ENCODE peak calls at places on chromosome 18, in ten cellular contexts. One of them, this sample, is unnamed.

GRCh38 chr18:58536534-58537271 is 92.2 kb downstream of the ALPK2 start:
- ATAC-seq in right lobe of liver: no peak
- ATAC-seq in omental fat pad: no peak
- ATAC-seq in K562: no peak
- ATAC-seq in central memory CD8-positive, alpha-beta T cell: no peak
- ATAC-seq in activated CD4-positive, alpha-beta T cell treated with anti-CD3 and anti-CD28 coated beads for 36 hours: no peak
- ATAC-seq in upper lobe of left lung: no peak
- ATAC-seq in activated T-cell treated with anti-CD3 and anti-CD28 coated beads, Interleukin-2, amount 50 U/mL, for 72 hours: no peak
- ATAC-seq in left colon: no peak
- ATAC-seq in activated CD8-positive, alpha-beta memory T cell treated with anti-CD3 and anti-CD28 coated beads, Interleukin-2, amount 10 ng/mL, durations not matched to agents 7 days and 5 days: no peak
- ATAC-seq in this sample: no peak

GRCh38 chr18:31225668-31226067 is 63.0 kb upstream of the DSC1 start:
- ATAC-seq in activated T-cell treated with anti-CD3 and anti-CD28 coated beads, Interleukin-2, amount 50 U/mL, for 72 hours: no peak
- ATAC-seq in omental fat pad: no peak
- ATAC-seq in left colon: no peak
- ATAC-seq in right lobe of liver: no peak
- ATAC-seq in upper lobe of left lung: peak
- ATAC-seq in activated CD8-positive, alpha-beta memory T cell treated with anti-CD3 and anti-CD28 coated beads, Interleukin-2, amount 10 ng/mL, durations not matched to agents 7 days and 5 days: no peak
- ATAC-seq in activated CD4-positive, alpha-beta T cell treated with anti-CD3 and anti-CD28 coated beads for 36 hours: no peak
- ATAC-seq in K562: no peak
- ATAC-seq in central memory CD8-positive, alpha-beta T cell: no peak
- ATAC-seq in this sample: no peak

GRCh38 chr18:63346031-63346430 is 21.0 kb downstream of the KDSR start:
- ATAC-seq in upper lobe of left lung: no peak
- ATAC-seq in K562: no peak
- ATAC-seq in right lobe of liver: no peak
- ATAC-seq in omental fat pad: no peak
- ATAC-seq in activated CD8-positive, alpha-beta memory T cell treated with anti-CD3 and anti-CD28 coated beads, Interleukin-2, amount 10 ng/mL, durations not matched to agents 7 days and 5 days: no peak
- ATAC-seq in activated CD4-positive, alpha-beta T cell treated with anti-CD3 and anti-CD28 coated beads for 36 hours: no peak
- ATAC-seq in central memory CD8-positive, alpha-beta T cell: no peak
- ATAC-seq in activated T-cell treated with anti-CD3 and anti-CD28 coated beads, Interleukin-2, amount 50 U/mL, for 72 hours: no peak
- ATAC-seq in left colon: no peak
- ATAC-seq in this sample: peak

GRCh38 chr18:74276609-74277008 is 15.2 kb downstream of the CYB5A start:
- ATAC-seq in central memory CD8-positive, alpha-beta T cell: no peak
- ATAC-seq in activated CD4-positive, alpha-beta T cell treated with anti-CD3 and anti-CD28 coated beads for 36 hours: no peak
- ATAC-seq in upper lobe of left lung: no peak
- ATAC-seq in activated CD8-positive, alpha-beta memory T cell treated with anti-CD3 and anti-CD28 coated beads, Interleukin-2, amount 10 ng/mL, durations not matched to agents 7 days and 5 days: no peak
- ATAC-seq in K562: no peak
- ATAC-seq in activated T-cell treated with anti-CD3 and anti-CD28 coated beads, Interleukin-2, amount 50 U/mL, for 72 hours: no peak
- ATAC-seq in omental fat pad: no peak
- ATAC-seq in right lobe of liver: peak
- ATAC-seq in left colon: no peak
- ATAC-seq in this sample: peak

GRCh38 chr18:8802031-8802679 is 96.8 kb downstream of the MTCL1 start:
- ATAC-seq in right lobe of liver: no peak
- ATAC-seq in activated CD4-positive, alpha-beta T cell treated with anti-CD3 and anti-CD28 coated beads for 36 hours: no peak
- ATAC-seq in left colon: no peak
- ATAC-seq in activated T-cell treated with anti-CD3 and anti-CD28 coated beads, Interleukin-2, amount 50 U/mL, for 72 hours: no peak
- ATAC-seq in central memory CD8-positive, alpha-beta T cell: no peak
- ATAC-seq in upper lobe of left lung: no peak
- ATAC-seq in omental fat pad: no peak
- ATAC-seq in activated CD8-positive, alpha-beta memory T cell treated with anti-CD3 and anti-CD28 coated beads, Interleukin-2, amount 10 ng/mL, durations not matched to agents 7 days and 5 days: no peak
- ATAC-seq in K562: no peak
- ATAC-seq in this sample: no peak

GRCh38 chr18:70288171-70288850 is 534 bp upstream of the SOCS6 start:
- ATAC-seq in activated CD8-positive, alpha-beta memory T cell treated with anti-CD3 and anti-CD28 coated beads, Interleukin-2, amount 10 ng/mL, durations not matched to agents 7 days and 5 days: peak
- ATAC-seq in central memory CD8-positive, alpha-beta T cell: no peak
- ATAC-seq in K562: peak
- ATAC-seq in activated T-cell treated with anti-CD3 and anti-CD28 coated beads, Interleukin-2, amount 50 U/mL, for 72 hours: no peak
- ATAC-seq in right lobe of liver: peak
- ATAC-seq in omental fat pad: peak
- ATAC-seq in upper lobe of left lung: no peak
- ATAC-seq in activated CD4-positive, alpha-beta T cell treated with anti-CD3 and anti-CD28 coated beads for 36 hours: no peak
- ATAC-seq in left colon: peak
- ATAC-seq in this sample: peak

GRCh38 chr18:70621710-70622109 is 332.9 kb downstream of the SOCS6 start:
- ATAC-seq in central memory CD8-positive, alpha-beta T cell: peak
- ATAC-seq in upper lobe of left lung: no peak
- ATAC-seq in activated CD4-positive, alpha-beta T cell treated with anti-CD3 and anti-CD28 coated beads for 36 hours: peak
- ATAC-seq in K562: no peak
- ATAC-seq in left colon: no peak
- ATAC-seq in right lobe of liver: no peak
- ATAC-seq in activated T-cell treated with anti-CD3 and anti-CD28 coated beads, Interleukin-2, amount 50 U/mL, for 72 hours: peak
- ATAC-seq in omental fat pad: no peak
- ATAC-seq in activated CD8-positive, alpha-beta memory T cell treated with anti-CD3 and anti-CD28 coated beads, Interleukin-2, amount 10 ng/mL, durations not matched to agents 7 days and 5 days: no peak
- ATAC-seq in this sample: no peak

GRCh38 chr18:47191956-47192355 is 15.8 kb upstream of the IER3IP1 start:
- ATAC-seq in activated CD4-positive, alpha-beta T cell treated with anti-CD3 and anti-CD28 coated beads for 36 hours: peak
- ATAC-seq in activated T-cell treated with anti-CD3 and anti-CD28 coated beads, Interleukin-2, amount 50 U/mL, for 72 hours: peak
- ATAC-seq in omental fat pad: no peak
- ATAC-seq in upper lobe of left lung: no peak
- ATAC-seq in activated CD8-positive, alpha-beta memory T cell treated with anti-CD3 and anti-CD28 coated beads, Interleukin-2, amount 10 ng/mL, durations not matched to agents 7 days and 5 days: no peak
- ATAC-seq in left colon: no peak
- ATAC-seq in central memory CD8-positive, alpha-beta T cell: no peak
- ATAC-seq in right lobe of liver: no peak
- ATAC-seq in K562: peak
- ATAC-seq in this sample: peak

GRCh38 chr18:35658112-35658511 is 76.6 kb downstream of the GALNT1 start:
- ATAC-seq in left colon: no peak
- ATAC-seq in omental fat pad: no peak
- ATAC-seq in K562: peak
- ATAC-seq in upper lobe of left lung: no peak
- ATAC-seq in activated CD8-positive, alpha-beta memory T cell treated with anti-CD3 and anti-CD28 coated beads, Interleukin-2, amount 10 ng/mL, durations not matched to agents 7 days and 5 days: no peak
- ATAC-seq in central memory CD8-positive, alpha-beta T cell: no peak
- ATAC-seq in right lobe of liver: no peak
- ATAC-seq in activated CD4-positive, alpha-beta T cell treated with anti-CD3 and anti-CD28 coated beads for 36 hours: no peak
- ATAC-seq in activated T-cell treated with anti-CD3 and anti-CD28 coated beads, Interleukin-2, amount 50 U/mL, for 72 hours: no peak
- ATAC-seq in this sample: no peak

GRCh38 chr18:75314117-75314516 is 103.5 kb downstream of the TSHZ1 start:
- ATAC-seq in central memory CD8-positive, alpha-beta T cell: no peak
- ATAC-seq in K562: no peak
- ATAC-seq in upper lobe of left lung: no peak
- ATAC-seq in activated CD8-positive, alpha-beta memory T cell treated with anti-CD3 and anti-CD28 coated beads, Interleukin-2, amount 10 ng/mL, durations not matched to agents 7 days and 5 days: no peak
- ATAC-seq in left colon: no peak
- ATAC-seq in activated T-cell treated with anti-CD3 and anti-CD28 coated beads, Interleukin-2, amount 50 U/mL, for 72 hours: no peak
- ATAC-seq in activated CD4-positive, alpha-beta T cell treated with anti-CD3 and anti-CD28 coated beads for 36 hours: no peak
- ATAC-seq in right lobe of liver: no peak
- ATAC-seq in omental fat pad: no peak
- ATAC-seq in this sample: no peak

GRCh38 chr18:51250006-51250405 is 52.5 kb upstream of the MEX3C start:
- ATAC-seq in omental fat pad: no peak
- ATAC-seq in activated CD8-positive, alpha-beta memory T cell treated with anti-CD3 and anti-CD28 coated beads, Interleukin-2, amount 10 ng/mL, durations not matched to agents 7 days and 5 days: no peak
- ATAC-seq in activated T-cell treated with anti-CD3 and anti-CD28 coated beads, Interleukin-2, amount 50 U/mL, for 72 hours: no peak
- ATAC-seq in central memory CD8-positive, alpha-beta T cell: no peak
- ATAC-seq in activated CD4-positive, alpha-beta T cell treated with anti-CD3 and anti-CD28 coated beads for 36 hours: no peak
- ATAC-seq in left colon: no peak
- ATAC-seq in upper lobe of left lung: no peak
- ATAC-seq in K562: no peak
- ATAC-seq in right lobe of liver: no peak
- ATAC-seq in this sample: no peak

GRCh38 chr18:12086249-12086648 is 7.4 kb upstream of the ANKRD62 start:
- ATAC-seq in activated CD4-positive, alpha-beta T cell treated with anti-CD3 and anti-CD28 coated beads for 36 hours: no peak
- ATAC-seq in central memory CD8-positive, alpha-beta T cell: no peak
- ATAC-seq in activated T-cell treated with anti-CD3 and anti-CD28 coated beads, Interleukin-2, amount 50 U/mL, for 72 hours: no peak
- ATAC-seq in left colon: peak
- ATAC-seq in right lobe of liver: no peak
- ATAC-seq in omental fat pad: no peak
- ATAC-seq in activated CD8-positive, alpha-beta memory T cell treated with anti-CD3 and anti-CD28 coated beads, Interleukin-2, amount 10 ng/mL, durations not matched to agents 7 days and 5 days: no peak
- ATAC-seq in K562: peak
- ATAC-seq in upper lobe of left lung: peak
- ATAC-seq in this sample: peak

GRCh38 chr18:23053756-23054457 is 81.4 kb upstream of the CABLES1 start:
- ATAC-seq in right lobe of liver: peak
- ATAC-seq in activated T-cell treated with anti-CD3 and anti-CD28 coated beads, Interleukin-2, amount 50 U/mL, for 72 hours: no peak
- ATAC-seq in left colon: no peak
- ATAC-seq in activated CD4-positive, alpha-beta T cell treated with anti-CD3 and anti-CD28 coated beads for 36 hours: no peak
- ATAC-seq in central memory CD8-positive, alpha-beta T cell: no peak
- ATAC-seq in upper lobe of left lung: peak
- ATAC-seq in activated CD8-positive, alpha-beta memory T cell treated with anti-CD3 and anti-CD28 coated beads, Interleukin-2, amount 10 ng/mL, durations not matched to agents 7 days and 5 days: no peak
- ATAC-seq in K562: peak
- ATAC-seq in omental fat pad: peak
- ATAC-seq in this sample: peak

GRCh38 chr18:6741290-6741689 is 11.8 kb downstream of the ARHGAP28 start:
- ATAC-seq in activated CD8-positive, alpha-beta memory T cell treated with anti-CD3 and anti-CD28 coated beads, Interleukin-2, amount 10 ng/mL, durations not matched to agents 7 days and 5 days: no peak
- ATAC-seq in central memory CD8-positive, alpha-beta T cell: no peak
- ATAC-seq in K562: peak
- ATAC-seq in activated CD4-positive, alpha-beta T cell treated with anti-CD3 and anti-CD28 coated beads for 36 hours: no peak
- ATAC-seq in right lobe of liver: peak
- ATAC-seq in left colon: no peak
- ATAC-seq in omental fat pad: peak
- ATAC-seq in upper lobe of left lung: no peak
- ATAC-seq in activated T-cell treated with anti-CD3 and anti-CD28 coated beads, Interleukin-2, amount 50 U/mL, for 72 hours: no peak
- ATAC-seq in this sample: peak

GRCh38 chr18:79570266-79571201 is 109.1 kb upstream of the CTDP1 start:
- ATAC-seq in left colon: no peak
- ATAC-seq in activated CD4-positive, alpha-beta T cell treated with anti-CD3 and anti-CD28 coated beads for 36 hours: peak
- ATAC-seq in K562: no peak
- ATAC-seq in omental fat pad: no peak
- ATAC-seq in right lobe of liver: no peak
- ATAC-seq in upper lobe of left lung: no peak
- ATAC-seq in central memory CD8-positive, alpha-beta T cell: no peak
- ATAC-seq in activated T-cell treated with anti-CD3 and anti-CD28 coated beads, Interleukin-2, amount 50 U/mL, for 72 hours: peak
- ATAC-seq in activated CD8-positive, alpha-beta memory T cell treated with anti-CD3 and anti-CD28 coated beads, Interleukin-2, amount 10 ng/mL, durations not matched to agents 7 days and 5 days: no peak
- ATAC-seq in this sample: no peak

GRCh38 chr18:56199580-56200320 is 438.6 kb downstream of the TXNL1 start:
- ATAC-seq in activated T-cell treated with anti-CD3 and anti-CD28 coated beads, Interleukin-2, amount 50 U/mL, for 72 hours: no peak
- ATAC-seq in right lobe of liver: peak
- ATAC-seq in activated CD4-positive, alpha-beta T cell treated with anti-CD3 and anti-CD28 coated beads for 36 hours: no peak
- ATAC-seq in omental fat pad: peak
- ATAC-seq in activated CD8-positive, alpha-beta memory T cell treated with anti-CD3 and anti-CD28 coated beads, Interleukin-2, amount 10 ng/mL, durations not matched to agents 7 days and 5 days: no peak
- ATAC-seq in K562: no peak
- ATAC-seq in left colon: no peak
- ATAC-seq in central memory CD8-positive, alpha-beta T cell: no peak
- ATAC-seq in upper lobe of left lung: no peak
- ATAC-seq in this sample: no peak

GRCh38 chr18:59696311-59697235 is 650 bp downstream of the CCBE1 start:
- ATAC-seq in omental fat pad: peak
- ATAC-seq in activated CD8-positive, alpha-beta memory T cell treated with anti-CD3 and anti-CD28 coated beads, Interleukin-2, amount 10 ng/mL, durations not matched to agents 7 days and 5 days: no peak
- ATAC-seq in activated T-cell treated with anti-CD3 and anti-CD28 coated beads, Interleukin-2, amount 50 U/mL, for 72 hours: peak
- ATAC-seq in activated CD4-positive, alpha-beta T cell treated with anti-CD3 and anti-CD28 coated beads for 36 hours: peak
- ATAC-seq in K562: peak
- ATAC-seq in central memory CD8-positive, alpha-beta T cell: no peak
- ATAC-seq in upper lobe of left lung: peak
- ATAC-seq in left colon: peak
- ATAC-seq in right lobe of liver: peak
- ATAC-seq in this sample: peak

GRCh38 chr18:39841133-39842041 is 2113.6 kb upstream of the PIK3C3 start:
- ATAC-seq in upper lobe of left lung: peak
- ATAC-seq in activated CD4-positive, alpha-beta T cell treated with anti-CD3 and anti-CD28 coated beads for 36 hours: no peak
- ATAC-seq in activated CD8-positive, alpha-beta memory T cell treated with anti-CD3 and anti-CD28 coated beads, Interleukin-2, amount 10 ng/mL, durations not matched to agents 7 days and 5 days: no peak
- ATAC-seq in K562: no peak
- ATAC-seq in omental fat pad: peak
- ATAC-seq in activated T-cell treated with anti-CD3 and anti-CD28 coated beads, Interleukin-2, amount 50 U/mL, for 72 hours: no peak
- ATAC-seq in central memory CD8-positive, alpha-beta T cell: no peak
- ATAC-seq in left colon: peak
- ATAC-seq in right lobe of liver: peak
- ATAC-seq in this sample: peak

GRCh38 chr18:62357079-62357719 is 32.1 kb downstream of the TNFRSF11A start:
- ATAC-seq in activated T-cell treated with anti-CD3 and anti-CD28 coated beads, Interleukin-2, amount 50 U/mL, for 72 hours: peak
- ATAC-seq in K562: no peak
- ATAC-seq in activated CD4-positive, alpha-beta T cell treated with anti-CD3 and anti-CD28 coated beads for 36 hours: no peak
- ATAC-seq in omental fat pad: no peak
- ATAC-seq in central memory CD8-positive, alpha-beta T cell: no peak
- ATAC-seq in upper lobe of left lung: no peak
- ATAC-seq in right lobe of liver: no peak
- ATAC-seq in activated CD8-positive, alpha-beta memory T cell treated with anti-CD3 and anti-CD28 coated beads, Interleukin-2, amount 10 ng/mL, durations not matched to agents 7 days and 5 days: no peak
- ATAC-seq in left colon: peak
- ATAC-seq in this sample: no peak

GRCh38 chr18:55489034-55489741 is 98.8 kb downstream of the TCF4 start:
- ATAC-seq in upper lobe of left lung: no peak
- ATAC-seq in K562: peak
- ATAC-seq in activated CD4-positive, alpha-beta T cell treated with anti-CD3 and anti-CD28 coated beads for 36 hours: peak
- ATAC-seq in central memory CD8-positive, alpha-beta T cell: no peak
- ATAC-seq in right lobe of liver: no peak
- ATAC-seq in activated T-cell treated with anti-CD3 and anti-CD28 coated beads, Interleukin-2, amount 50 U/mL, for 72 hours: peak
- ATAC-seq in omental fat pad: no peak
- ATAC-seq in activated CD8-positive, alpha-beta memory T cell treated with anti-CD3 and anti-CD28 coated beads, Interleukin-2, amount 10 ng/mL, durations not matched to agents 7 days and 5 days: peak
- ATAC-seq in left colon: no peak
- ATAC-seq in this sample: no peak

This sample was measured in esophagus mucosa.